ENCODE peak calls at places on chromosome 16, in seven cellular contexts. C is AG04450; V is CD8-positive, alpha-beta T cell; N is mucosa of descending colon; L is uterus; K is GM23248; Y is tibial nerve. G is an unnamed sample.

GRCh38 chr16:84763164-84763563 is 56.6 kb upstream of the CRISPLD2 start:
- DNase-seq in C (no peak), V (no peak), N (no peak), L (no peak), K (no peak), Y (no peak), G (no peak)

GRCh38 chr16:84746875-84747274 is 47.1 kb downstream of the USP10 start:
- DNase-seq in C (no peak), V (no peak), N (no peak), L (no peak), K (peak; percentile 30), Y (no peak), G (no peak)

GRCh38 chr16:4175849-4176248 is 59.6 kb upstream of the ADCY9 start:
- DNase-seq in C (no peak), V (no peak), N (no peak), L (no peak), K (peak; percentile 31), Y (no peak), G (no peak)

GRCh38 chr16:59593256-59593655 is 859.1 kb upstream of the GOT2 start:
- DNase-seq in C (peak; percentile 36), V (no peak), N (no peak), L (no peak), K (peak; percentile 63), Y (no peak), G (no peak)

GRCh38 chr16:2224183-2224486 is 744 bp downstream of the E4F1 start:
- DNase-seq in C (no peak), V (no peak), N (no peak), L (no peak), K (no peak), Y (no peak), G (no peak)

GRCh38 chr16:87703835-87704375 is 61.9 kb downstream of the KLHDC4 start:
- DNase-seq in C (no peak), V (no peak), N (no peak), L (no peak), K (no peak), Y (no peak), G (no peak)

GRCh38 chr16:25838724-25839186 is 147.0 kb downstream of the HS3ST4 start:
- DNase-seq in C (peak; percentile 13), V (peak; percentile 10), N (peak; percentile 40), L (no peak), K (peak; percentile 67), Y (peak; percentile 31), G (no peak)

GRCh38 chr16:15777533-15778203 is 79.2 kb downstream of the MYH11 start:
- DNase-seq in C (peak; percentile 43), V (no peak), N (peak; percentile 25), L (no peak), K (peak; percentile 39), Y (no peak), G (no peak)

GRCh38 chr16:4172070-4172469 is 55.8 kb upstream of the ADCY9 start:
- DNase-seq in C (peak; percentile 18), V (no peak), N (no peak), L (no peak), K (peak; percentile 90), Y (no peak), G (no peak)

GRCh38 chr16:65070831-65071230 is 51.0 kb downstream of the CDH11 start:
- DNase-seq in C (peak; percentile 90), V (no peak), N (peak; percentile 35), L (peak; percentile 69), K (peak; percentile 98), Y (peak; percentile 60), G (no peak)

GRCh38 chr16:21599158-21599993 is at the start of gene METTL9:
- DNase-seq in C (peak; percentile 86), V (peak; percentile 94), N (peak; percentile 95), L (peak; percentile 94), K (peak; percentile 99), Y (peak; percentile 88), G (peak; percentile 95)

GRCh38 chr16:24973771-24974461 is 41.3 kb downstream of the ARHGAP17 start:
- DNase-seq in C (no peak), V (no peak), N (no peak), L (no peak), K (no peak), Y (no peak), G (no peak)

GRCh38 chr16:72025404-72026114 is 17.0 kb downstream of the DHODH start:
- DNase-seq in C (no peak), V (no peak), N (no peak), L (no peak), K (no peak), Y (no peak), G (no peak)

GRCh38 chr16:24851700-24852099 is 5.9 kb downstream of the SLC5A11 start:
- DNase-seq in C (no peak), V (no peak), N (no peak), L (no peak), K (peak; percentile 61), Y (no peak), G (no peak)

GRCh38 chr16:86319871-86320270 is 190.5 kb upstream of the FOXF1 start:
- DNase-seq in C (no peak), V (no peak), N (no peak), L (no peak), K (peak; percentile 38), Y (no peak), G (no peak)

GRCh38 chr16:86317617-86318021 is 192.7 kb upstream of the FOXF1 start:
- DNase-seq in C (no peak), V (no peak), N (no peak), L (no peak), K (no peak), Y (no peak), G (no peak)

GRCh38 chr16:86321491-86321890 is 188.8 kb upstream of the FOXF1 start:
- DNase-seq in C (no peak), V (no peak), N (no peak), L (no peak), K (no peak), Y (no peak), G (no peak)

GRCh38 chr16:86316967-86317616 is 193.2 kb upstream of the FOXF1 start:
- DNase-seq in C (no peak), V (no peak), N (no peak), L (no peak), K (no peak), Y (no peak), G (no peak)

GRCh38 chr16:86318119-86318518 is 192.2 kb upstream of the FOXF1 start:
- DNase-seq in C (no peak), V (no peak), N (no peak), L (no peak), K (no peak), Y (no peak), G (no peak)
- H3K9me3 ChIP-seq in C (no peaks in the 10 kb centered on the region), V (no peaks in the 10 kb centered on the region), N (no peaks in the 10 kb centered on the region), L (no peaks in the 10 kb centered on the region), K (no peaks in the 10 kb centered on the region), Y (no peaks in the 10 kb centered on the region), G (no peaks in the 10 kb centered on the region)

DNA sequence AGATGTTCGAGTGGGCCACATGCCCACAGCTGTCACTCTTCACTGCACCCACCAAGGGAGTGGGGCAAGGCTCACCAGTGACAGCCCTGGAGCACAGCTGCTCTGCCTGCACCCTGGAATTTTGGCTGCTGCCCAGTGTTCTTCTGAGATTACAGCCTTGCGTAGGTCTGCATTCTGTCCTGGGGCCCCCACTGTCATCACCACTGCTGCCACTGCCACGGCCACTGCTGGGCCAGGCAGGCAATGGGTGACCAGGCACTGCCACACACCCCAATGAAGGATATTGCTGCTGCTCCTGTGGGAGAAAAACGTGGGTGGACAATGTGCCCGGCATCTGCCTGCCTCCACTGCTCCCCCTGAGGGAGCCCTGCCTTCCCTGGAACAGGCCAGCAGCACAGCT is 1717.0 kb downstream of the TP53TG3F start:
- DNase-seq in C (no peak), V (no peak), N (no peak), L (no peak), K (no peak), Y (no peak), G (no peak)
- H3K9me3 ChIP-seq in C (peaks cover 41% of the 10 kb centered on the region), V (no peaks in the 10 kb centered on the region), N (peaks cover 54% of the 10 kb centered on the region), L (no peaks in the 10 kb centered on the region), K (no peaks in the 10 kb centered on the region), Y (peaks cover 14% of the 10 kb centered on the region), G (no peaks in the 10 kb centered on the region)

DNA sequence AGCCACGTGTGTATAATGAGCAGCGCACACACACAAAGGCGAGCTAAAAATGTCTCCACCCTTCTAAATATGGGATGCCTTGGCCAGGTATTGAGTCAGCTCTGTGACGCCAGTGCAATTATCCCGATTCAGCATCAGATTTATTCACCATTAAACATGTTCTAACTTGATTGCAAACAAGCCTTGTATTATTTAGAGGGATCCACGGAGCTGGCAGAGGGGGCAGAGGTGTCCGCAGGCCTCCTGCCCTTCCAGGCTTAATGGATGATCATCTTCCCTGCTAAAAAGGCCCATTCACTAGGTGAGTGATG is 591.7 kb downstream of the MAF start:
- DNase-seq in C (no peak), V (no peak), N (no peak), L (no peak), K (no peak), Y (no peak), G (no peak)
- H3K9me3 ChIP-seq in C (peaks cover 79% of the 10 kb centered on the region), V (no peaks in the 10 kb centered on the region), N (no peaks in the 10 kb centered on the region), L (no peaks in the 10 kb centered on the region), K (no peaks in the 10 kb centered on the region), Y (no peaks in the 10 kb centered on the region), G (no peaks in the 10 kb centered on the region)

GRCh38 chr16:49078571-49078970 is 203.1 kb downstream of the CBLN1 start:
- DNase-seq in C (no peak), V (no peak), N (no peak), L (no peak), K (no peak), Y (no peak), G (no peak)

GRCh38 chr16:49078104-49078503 is 203.5 kb downstream of the CBLN1 start:
- DNase-seq in C (no peak), V (no peak), N (no peak), L (no peak), K (no peak), Y (no peak), G (no peak)

GRCh38 chr16:49085689-49086088 is 195.9 kb downstream of the CBLN1 start:
- DNase-seq in C (no peak), V (no peak), N (no peak), L (no peak), K (no peak), Y (peak; percentile 7), G (no peak)

GRCh38 chr16:49084628-49085390 is 196.8 kb downstream of the CBLN1 start:
- DNase-seq in C (no peak), V (no peak), N (no peak), L (no peak), K (no peak), Y (no peak), G (no peak)

GRCh38 chr16:49081556-49081955 is 200.1 kb downstream of the CBLN1 start:
- DNase-seq in C (no peak), V (no peak), N (no peak), L (no peak), K (no peak), Y (no peak), G (no peak)
- H3K9me3 ChIP-seq in C (peaks cover 22% of the 10 kb centered on the region), V (no peaks in the 10 kb centered on the region), N (no peaks in the 10 kb centered on the region), L (no peaks in the 10 kb centered on the region), K (no peaks in the 10 kb centered on the region), Y (peaks cover 30% of the 10 kb centered on the region), G (no peaks in the 10 kb centered on the region)

G was measured in T-helper 17 cell.